ENCODE peak calls at places on chromosomes 5 and 9, in eight cellular contexts. W is GM12865; M is CD4-positive, alpha-beta T cell; B is astrocyte; J is pancreas; C is HCT116; L is prostate gland; R is brain microvascular endothelial cell. X is an unnamed sample.

GRCh38 chr5:66849803-66850202 is 253.6 kb downstream of the MAST4 start:
- DNase-seq in W (no peak), M (no peak), B (peak), J (no peak), C (no peak), L (no peak), R (peak), X (no peak)

GRCh38 chr5:60379907-60380306 is 320.1 kb downstream of the DEPDC1B start:
- DNase-seq in W (peak), M (no peak), B (no peak), J (no peak), C (no peak), L (no peak), R (no peak), X (no peak)

GRCh38 chr9:16628421-16628820 is 242.0 kb downstream of the BNC2 start:
- DNase-seq in W (no peak), M (no peak), B (no peak), J (no peak), C (no peak), L (no peak), R (peak), X (no peak)

GRCh38 chr5:132825165-132825823 is 5.2 kb downstream of the SHROOM1 start:
- DNase-seq in W (no peak), M (no peak), B (no peak), J (no peak), C (no peak), L (no peak), R (no peak), X (peak)

GRCh38 chr5:163437309-163438182 is at the start of gene CCNG1:
- DNase-seq in W (peak), M (peak), B (peak), J (peak), C (peak), L (peak), R (peak), X (peak)

GRCh38 chr9:110897899-110898298 is 140.4 kb downstream of the LPAR1 start:
- DNase-seq in W (no peak), M (no peak), B (no peak), J (no peak), C (no peak), L (no peak), R (no peak), X (no peak)

GRCh38 chr9:95055851-95056551 is 261.5 kb downstream of the FANCC start:
- DNase-seq in W (no peak), M (no peak), B (peak), J (peak), C (no peak), L (no peak), R (peak), X (no peak)

GRCh38 chr5:106290841-106291240 is 1379.9 kb downstream of the EFNA5 start:
- DNase-seq in W (no peak), M (no peak), B (peak), J (no peak), C (no peak), L (no peak), R (no peak), X (no peak)

GRCh38 chr5:137313526-137314175 is 185.5 kb downstream of the SPOCK1 start:
- DNase-seq in W (no peak), M (no peak), B (no peak), J (no peak), C (no peak), L (no peak), R (no peak), X (no peak)

GRCh38 chr9:123953601-123954011 is 23.7 kb upstream of the DENND1A start:
- DNase-seq in W (peak), M (no peak), B (no peak), J (no peak), C (no peak), L (no peak), R (no peak), X (no peak)

GRCh38 chr5:19855031-19855430 is 133.0 kb downstream of the CDH18 start:
- DNase-seq in W (no peak), M (no peak), B (peak), J (no peak), C (no peak), L (no peak), R (no peak), X (no peak)

GRCh38 chr5:142906863-142907671 is 136.9 kb downstream of the ARHGAP26 start:
- DNase-seq in W (no peak), M (no peak), B (peak), J (no peak), C (no peak), L (no peak), R (peak), X (no peak)

GRCh38 chr5:111099058-111099778 is 7.1 kb downstream of the WDR36 start:
- DNase-seq in W (no peak), M (no peak), B (peak), J (no peak), C (no peak), L (no peak), R (no peak), X (no peak)

GRCh38 chr9:137032893-137033292 is 1.0 kb upstream of the FUT7 start:
- DNase-seq in W (peak), M (no peak), B (no peak), J (no peak), C (no peak), L (no peak), R (no peak), X (no peak)

GRCh38 chr5:43227655-43228054 is 35.6 kb downstream of the NIM1K start:
- DNase-seq in W (peak), M (no peak), B (peak), J (no peak), C (peak), L (no peak), R (peak), X (no peak)

GRCh38 chr5:124980174-124980941 is 233.9 kb upstream of the ZNF608 start:
- DNase-seq in W (peak), M (no peak), B (no peak), J (no peak), C (no peak), L (no peak), R (no peak), X (no peak)

GRCh38 chr5:40333459-40334241 is 346.1 kb upstream of the PTGER4 start:
- DNase-seq in W (no peak), M (no peak), B (peak), J (no peak), C (no peak), L (no peak), R (peak), X (no peak)

GRCh38 chr5:167248262-167248661 is 1043.2 kb upstream of the WWC1 start:
- DNase-seq in W (no peak), M (no peak), B (no peak), J (no peak), C (no peak), L (no peak), R (peak), X (no peak)

GRCh38 chr9:127011772-127012171 is 97.2 kb downstream of the RALGPS1 start:
- DNase-seq in W (no peak), M (no peak), B (no peak), J (no peak), C (no peak), L (peak), R (no peak), X (no peak)

GRCh38 chr5:9604416-9604815 is 25.7 kb downstream of the TAS2R1 start:
- DNase-seq in W (no peak), M (no peak), B (no peak), J (no peak), C (no peak), L (no peak), R (no peak), X (no peak)

GRCh38 chr9:93667006-93667405 is 90.6 kb downstream of the PHF2 start:
- DNase-seq in W (no peak), M (no peak), B (no peak), J (no peak), C (no peak), L (no peak), R (no peak), X (no peak)

GRCh38 chr5:133287500-133287899 is 235.7 kb downstream of the HSPA4 start:
- DNase-seq in W (peak), M (peak), B (peak), J (no peak), C (peak), L (no peak), R (peak), X (peak)

GRCh38 chr5:132007399-132008162 is 3.9 kb downstream of the ACSL6 start:
- DNase-seq in W (peak), M (peak), B (peak), J (peak), C (peak), L (peak), R (peak), X (peak)

GRCh38 chr5:14574891-14575496 is 6.6 kb upstream of the OTULINL start:
- DNase-seq in W (no peak), M (no peak), B (no peak), J (peak), C (no peak), L (no peak), R (no peak), X (no peak)

GRCh38 chr5:77232959-77233358 is 22.5 kb downstream of the PDE8B start:
- DNase-seq in W (peak), M (no peak), B (peak), J (no peak), C (no peak), L (no peak), R (peak), X (no peak)

GRCh38 chr9:134546231-134546731 is 95.3 kb upstream of the COL5A1 start:
- DNase-seq in W (no peak), M (no peak), B (peak), J (no peak), C (no peak), L (no peak), R (no peak), X (no peak)

GRCh38 chr9:81885586-81885985 is 42.6 kb upstream of the SPATA31D4 start:
- DNase-seq in W (no peak), M (no peak), B (no peak), J (no peak), C (no peak), L (no peak), R (no peak), X (no peak)

GRCh38 chr9:42388846-42389245 is 205.4 kb downstream of the SPATA31A6 start:
- DNase-seq in W (no peak), M (no peak), B (no peak), J (no peak), C (no peak), L (no peak), R (no peak), X (no peak)

GRCh38 chr5:86095106-86095505 is 522.6 kb upstream of the COX7C start:
- DNase-seq in W (no peak), M (no peak), B (no peak), J (no peak), C (no peak), L (no peak), R (no peak), X (no peak)

GRCh38 chr5:64497390-64497789 is 8.4 kb upstream of the RGS7BP start:
- DNase-seq in W (no peak), M (no peak), B (peak), J (no peak), C (no peak), L (no peak), R (peak), X (no peak)
- TF ChIP-seq CTCF in W (no peak), M (no peak), B (no peak), J (no peak), C (no peak), L (no peak), R (no peak), X (no peak)

GRCh38 chr9:69192214-69192613 is 18.1 kb downstream of the TJP2 start:
- DNase-seq in W (no peak), M (no peak), B (no peak), J (no peak), C (no peak), L (no peak), R (no peak), X (no peak)

GRCh38 chr9:69195681-69196080 is 21.6 kb downstream of the TJP2 start:
- DNase-seq in W (no peak), M (no peak), B (no peak), J (no peak), C (no peak), L (no peak), R (no peak), X (no peak)

GRCh38 chr9:69190866-69191672 is 17.0 kb downstream of the TJP2 start:
- DNase-seq in W (no peak), M (no peak), B (no peak), J (no peak), C (no peak), L (no peak), R (no peak), X (no peak)

GRCh38 chr9:69195019-69195418 is 20.9 kb downstream of the TJP2 start:
- DNase-seq in W (no peak), M (no peak), B (no peak), J (no peak), C (no peak), L (no peak), R (no peak), X (no peak)

GRCh38 chr9:69193685-69194032 is 19.6 kb downstream of the TJP2 start:
- DNase-seq in W (no peak), M (no peak), B (no peak), J (no peak), C (no peak), L (no peak), R (no peak), X (no peak)
- TF ChIP-seq CTCF in W (no peak), M (no peak), B (no peak), J (no peak), C (no peak), L (no peak), R (peak), X (no peak)

GRCh38 chr5:98275980-98276379 is 497.5 kb upstream of the RGMB start:
- DNase-seq in W (no peak), M (no peak), B (no peak), J (no peak), C (no peak), L (no peak), R (no peak), X (no peak)
- TF ChIP-seq CTCF in W (no peak), M (no peak), B (no peak), J (no peak), C (no peak), L (no peak), R (no peak), X (no peak)

GRCh38 chr9:130433168-130433946 is 11.4 kb upstream of the ASS1 start:
- DNase-seq in W (peak), M (peak), B (peak), J (no peak), C (no peak), L (no peak), R (peak), X (peak)
- TF ChIP-seq CTCF in W (peak), M (no peak), B (peak), J (peak), C (no peak), L (peak), R (peak), X (peak)

GRCh38 chr5:160325716-160326115 is 13.4 kb upstream of the CCNJL start:
- DNase-seq in W (no peak), M (no peak), B (no peak), J (no peak), C (no peak), L (no peak), R (no peak), X (no peak)

GRCh38 chr5:160327829-160328228 is 15.5 kb upstream of the CCNJL start:
- DNase-seq in W (no peak), M (no peak), B (no peak), J (no peak), C (no peak), L (no peak), R (no peak), X (no peak)

GRCh38 chr5:160330212-160330611 is 17.8 kb upstream of the CCNJL start:
- DNase-seq in W (no peak), M (no peak), B (no peak), J (no peak), C (no peak), L (no peak), R (no peak), X (no peak)

GRCh38 chr5:160326981-160327380 is 14.6 kb upstream of the CCNJL start:
- DNase-seq in W (no peak), M (no peak), B (no peak), J (no peak), C (no peak), L (no peak), R (no peak), X (no peak)

GRCh38 chr5:160324885-160325284 is 12.5 kb upstream of the CCNJL start:
- DNase-seq in W (no peak), M (no peak), B (no peak), J (no peak), C (no peak), L (no peak), R (no peak), X (no peak)
- TF ChIP-seq CTCF in W (no peak), M (no peak), B (no peak), J (no peak), C (no peak), L (no peak), R (no peak), X (no peak)

GRCh38 chr9:37370968-37371563 is 51.4 kb upstream of the GRHPR start:
- DNase-seq in W (peak), M (no peak), B (no peak), J (no peak), C (no peak), L (no peak), R (no peak), X (no peak)
- TF ChIP-seq CTCF in W (peak), M (no peak), B (no peak), J (no peak), C (no peak), L (no peak), R (no peak), X (no peak)

GRCh38 chr5:33166522-33166921 is 274.2 kb upstream of the TARS1 start:
- DNase-seq in W (peak), M (no peak), B (no peak), J (no peak), C (no peak), L (no peak), R (no peak), X (no peak)
- TF ChIP-seq CTCF in W (no peak), M (no peak), B (no peak), J (no peak), C (no peak), L (no peak), R (no peak), X (no peak)

GRCh38 chr5:41636605-41637004 is 126.2 kb upstream of the PLCXD3 start:
- DNase-seq in W (peak), M (no peak), B (no peak), J (no peak), C (peak), L (no peak), R (peak), X (peak)
- TF ChIP-seq CTCF in W (peak), M (no peak), B (peak), J (no peak), C (peak), L (no peak), R (peak), X (peak)